ENCODE peak calls at places on chromosomes 1 and 21, in six cellular contexts. C, Z, L, M, Y and O are unnamed samples.

GRCh38 chr1:180562582-180562981 is 3.8 kb downstream of the OVAAL start:
- DNase-seq in M (no peak), Y (no peak), C (no peak), Z (no peak), L (no peak), O (no peak)

GRCh38 chr1:41103761-41104160 is 82.2 kb upstream of the SLFNL1 start:
- DNase-seq in Z (no peak), C (no peak), M (no peak), Y (no peak), L (no peak), O (no peak)

GRCh38 chr1:204316164-204316563 is 43.6 kb downstream of the PLEKHA6 start:
- DNase-seq in Y (no peak), Z (no peak), L (no peak), C (no peak), M (no peak), O (no peak)

GRCh38 chr1:19336543-19336942 is 24.4 kb downstream of the SLC66A1 start:
- DNase-seq in L (peak; percentile 81), Z (no peak), M (no peak), C (no peak), Y (no peak), O (no peak)

GRCh38 chr1:108502138-108502537 is 52.0 kb downstream of the NBPF6 start:
- DNase-seq in C (no peak), M (no peak), L (no peak), Y (no peak), Z (no peak), O (no peak)

GRCh38 chr1:22749919-22750670 is 39.5 kb downstream of the EPHB2 start:
- DNase-seq in Y (peak; percentile 81), C (no peak), M (no peak), L (peak; percentile 89), Z (no peak), O (no peak)

GRCh38 chr1:200908158-200908868 is 13.6 kb downstream of the INAVA start:
- DNase-seq in Y (no peak), Z (no peak), L (peak; percentile 50), M (no peak), C (no peak), O (no peak)

GRCh38 chr1:18484276-18484675 is 3.5 kb downstream of the KLHDC7A start:
- DNase-seq in Y (no peak), C (no peak), L (no peak), M (no peak), Z (no peak), O (no peak)

GRCh38 chr1:90721210-90722194 is 4.4 kb upstream of the BARHL2 start:
- DNase-seq in Y (no peak), C (peak; percentile 67), Z (peak; percentile 34), M (peak; percentile 80), L (peak; percentile 83), O (peak; percentile 86)

GRCh38 chr1:11749203-11749689 is 12.7 kb upstream of the C1orf167 start:
- DNase-seq in L (no peak), Z (peak; percentile 51), Y (no peak), C (no peak), M (peak; percentile 49), O (no peak)

GRCh38 chr1:37387854-37388253 is 86.5 kb upstream of the ZC3H12A start:
- DNase-seq in M (no peak), C (no peak), Y (no peak), Z (no peak), L (no peak), O (no peak)

GRCh38 chr1:4461726-4462290 is 192.6 kb upstream of the AJAP1 start:
- DNase-seq in Z (no peak), Y (no peak), L (no peak), M (no peak), C (no peak), O (no peak)

GRCh38 chr1:107138166-107138565 is 2.7 kb upstream of the NTNG1 start:
- DNase-seq in C (no peak), Y (no peak), M (no peak), L (peak; percentile 50), Z (no peak), O (no peak)

GRCh38 chr21:28540514-28540913 is 452.2 kb downstream of the LTN1 start:
- DNase-seq in M (no peak), L (peak; percentile 86), C (no peak), Z (no peak), Y (peak; percentile 10), O (no peak)

GRCh38 chr1:64098856-64099606 is 104.4 kb upstream of the UBE2U start:
- DNase-seq in Z (no peak), M (no peak), C (no peak), Y (no peak), L (no peak), O (peak; percentile 25)

GRCh38 chr1:221274373-221274772 is 395.1 kb downstream of the HLX start:
- DNase-seq in M (no peak), L (no peak), C (peak; percentile 83), Z (no peak), Y (no peak), O (peak; percentile 38)

GRCh38 chr1:235072096-235072495 is 56.5 kb downstream of the TOMM20 start:
- DNase-seq in L (no peak), Z (no peak), M (no peak), C (no peak), Y (no peak), O (no peak)